ENCODE peak calls at places on chromosomes 13 and 19, in five cellular contexts. One of them, this sample, is unnamed.

GRCh38 chr13:28653111-28653510 is 5.8 kb upstream of the POMP start:
- DNase-seq in nephron progenitor cell: no peak
- DNase-seq in C1 segment of cervical spinal cord: no peak
- DNase-seq in amniotic stem cell: no peak
- DNase-seq in ACHN: no peak
- DNase-seq in this sample: no peak

GRCh38 chr19:18153555-18154134 is 682 bp downstream of the PIK3R2 start:
- DNase-seq in nephron progenitor cell: peak; percentile 49
- DNase-seq in C1 segment of cervical spinal cord: peak; percentile 39
- DNase-seq in amniotic stem cell: no peak
- DNase-seq in ACHN: no peak
- DNase-seq in this sample: no peak

GRCh38 chr19:3746371-3747056 is 15.0 kb downstream of the APBA3 start:
- DNase-seq in nephron progenitor cell: no peak
- DNase-seq in C1 segment of cervical spinal cord: no peak
- DNase-seq in amniotic stem cell: no peak
- DNase-seq in ACHN: no peak
- DNase-seq in this sample: no peak

GRCh38 chr19:17205237-17206140 is 9.7 kb upstream of the USE1 start:
- DNase-seq in nephron progenitor cell: peak; percentile 57
- DNase-seq in C1 segment of cervical spinal cord: peak; percentile 18
- DNase-seq in amniotic stem cell: peak; percentile 5
- DNase-seq in ACHN: peak; percentile 46
- DNase-seq in this sample: no peak

GRCh38 chr19:18741566-18742121 is 49.5 kb downstream of the COMP start:
- DNase-seq in nephron progenitor cell: no peak
- DNase-seq in C1 segment of cervical spinal cord: peak; percentile 4
- DNase-seq in amniotic stem cell: no peak
- DNase-seq in ACHN: no peak
- DNase-seq in this sample: no peak

GRCh38 chr13:43800828-43801227 is 14.1 kb upstream of the ENOX1 start:
- DNase-seq in nephron progenitor cell: no peak
- DNase-seq in C1 segment of cervical spinal cord: no peak
- DNase-seq in amniotic stem cell: no peak
- DNase-seq in ACHN: no peak
- DNase-seq in this sample: no peak

GRCh38 chr19:18098891-18099622 is 1.5 kb downstream of the MAST3 start:
- DNase-seq in nephron progenitor cell: peak; percentile 43
- DNase-seq in C1 segment of cervical spinal cord: peak; percentile 19
- DNase-seq in amniotic stem cell: no peak
- DNase-seq in ACHN: peak; percentile 25
- DNase-seq in this sample: no peak

GRCh38 chr13:25951831-25952230 is 100.0 kb downstream of the SHISA2 start:
- DNase-seq in nephron progenitor cell: no peak
- DNase-seq in C1 segment of cervical spinal cord: no peak
- DNase-seq in amniotic stem cell: no peak
- DNase-seq in ACHN: no peak
- DNase-seq in this sample: no peak

GRCh38 chr19:43430142-43430710 is 15.5 kb downstream of the TEX101 start:
- DNase-seq in nephron progenitor cell: no peak
- DNase-seq in C1 segment of cervical spinal cord: no peak
- DNase-seq in amniotic stem cell: no peak
- DNase-seq in ACHN: no peak
- DNase-seq in this sample: no peak

GRCh38 chr19:4032436-4032835 is 24.9 kb downstream of the PIAS4 start:
- DNase-seq in nephron progenitor cell: no peak
- DNase-seq in C1 segment of cervical spinal cord: no peak
- DNase-seq in amniotic stem cell: no peak
- DNase-seq in ACHN: no peak
- DNase-seq in this sample: no peak

GRCh38 chr13:84940801-84941200 is 858.4 kb downstream of the SLITRK6 start:
- DNase-seq in nephron progenitor cell: no peak
- DNase-seq in C1 segment of cervical spinal cord: no peak
- DNase-seq in amniotic stem cell: no peak
- DNase-seq in ACHN: no peak
- DNase-seq in this sample: no peak

GRCh38 chr19:1575323-1576241 is 7.5 kb upstream of the MEX3D start:
- DNase-seq in nephron progenitor cell: no peak
- DNase-seq in C1 segment of cervical spinal cord: no peak
- DNase-seq in amniotic stem cell: no peak
- DNase-seq in ACHN: no peak
- DNase-seq in this sample: no peak